ENCODE peak calls at places on chromosomes 1 and 21, in four cellular contexts. P is HCT116, C is GM12878, D is K562. R is an unnamed sample.
A peak's percentile ranks its signal among the peaks of the same experiment; 100 is the strongest.

GRCh38 chr1:110647254-110647891 is 27.4 kb downstream of the KCNA3 start:
- DNase-seq in P (no peak), C (no peak), D (no peak), R (no peak)

GRCh38 chr1:33455537-33456301 is 16.7 kb upstream of the ZSCAN20 start:
- DNase-seq in P (peak; percentile 80), C (no peak), D (peak; percentile 45), R (peak; percentile 48)

GRCh38 chr21:25862596-25862995 is 127.8 kb downstream of the GABPA start:
- DNase-seq in P (peak; percentile 18), C (no peak), D (peak; percentile 52), R (no peak)

GRCh38 chr1:3352084-3352951 is 102.1 kb upstream of the ARHGEF16 start:
- DNase-seq in P (no peak), C (no peak), D (no peak), R (no peak)

GRCh38 chr21:18053151-18053550 is 191.5 kb upstream of the CHODL start:
- DNase-seq in P (no peak), C (no peak), D (no peak), R (no peak)

GRCh38 chr1:207860531-207860930 is 50.4 kb downstream of the CD34 start:
- DNase-seq in P (no peak), C (no peak), D (no peak), R (no peak)

GRCh38 chr1:180152588-180152987 is 2.1 kb upstream of the QSOX1 start:
- DNase-seq in P (no peak), C (no peak), D (no peak), R (no peak)

GRCh38 chr1:221839794-221840395 is 98.0 kb upstream of the DUSP10 start:
- DNase-seq in P (peak; percentile 57), C (peak; percentile 94), D (no peak), R (no peak)

GRCh38 chr1:220742520-220742919 is 5.6 kb upstream of the MTARC2 start:
- DNase-seq in P (no peak), C (no peak), D (no peak), R (no peak)

GRCh38 chr1:93448983-93449805 is 1.3 kb downstream of the FNBP1L start:
- DNase-seq in P (no peak), C (no peak), D (no peak), R (peak; percentile 45)

GRCh38 chr1:31943546-31944184 is 5.5 kb upstream of the PTP4A2 start:
- DNase-seq in P (no peak), C (no peak), D (no peak), R (no peak)

GRCh38 chr1:149936992-149937705 is 470 bp upstream of the MTMR11 start:
- DNase-seq in P (peak; percentile 91), C (no peak), D (no peak), R (peak; percentile 61)

GRCh38 chr1:153728305-153729066 is 636 bp downstream of the INTS3 start:
- DNase-seq in P (no peak), C (no peak), D (peak; percentile 49), R (peak; percentile 30)

GRCh38 chr1:228217551-228218344 is 9.9 kb downstream of the OBSCN start:
- DNase-seq in P (no peak), C (no peak), D (peak; percentile 59), R (no peak)

GRCh38 chr1:162873671-162874666 is 13.0 kb upstream of the CCDC190 start:
- DNase-seq in P (no peak), C (no peak), D (no peak), R (peak; percentile 89)

GRCh38 chr1:153723687-153724086 is 4.2 kb upstream of the INTS3 start:
- DNase-seq in P (no peak), C (no peak), D (no peak), R (no peak)

GRCh38 chr1:94865369-94865768 is 45.2 kb downstream of the SLC44A3 start:
- DNase-seq in P (no peak), C (no peak), D (no peak), R (peak; percentile 57)

GRCh38 chr1:211736351-211736915 is 61.0 kb upstream of the NEK2 start:
- DNase-seq in P (no peak), C (no peak), D (no peak), R (no peak)

GRCh38 chr1:183711691-183712401 is 58.7 kb upstream of the APOBEC4 start:
- DNase-seq in P (no peak), C (no peak), D (no peak), R (no peak)

GRCh38 chr1:150283260-150283659 is 906 bp downstream of the CIART start:
- DNase-seq in P (no peak), C (no peak), D (no peak), R (no peak)

GRCh38 chr1:41545996-41546938 is 61.8 kb upstream of the EDN2 start:
- DNase-seq in P (no peak), C (no peak), D (no peak), R (no peak)

GRCh38 chr1:243598433-243598832 is 251.6 kb downstream of the AKT3 start:
- DNase-seq in P (no peak), C (no peak), D (no peak), R (no peak)
- TF ChIP-seq JUND in P (no peak), C (no peak), D (no peak), R (no peak)

GRCh38 chr1:202145325-202146140 is 996 bp upstream of the ARL8A start:
- DNase-seq in P (no peak), C (no peak), D (no peak), R (no peak)
- TF ChIP-seq JUND in P (no peak), C (no peak), D (no peak), R (no peak)

GRCh38 chr21:35824136-35824535 is 236.2 kb downstream of the SETD4 start:
- DNase-seq in P (no peak), C (no peak), D (no peak), R (no peak)
- TF ChIP-seq JUND in P (no peak), C (no peak), D (no peak), R (no peak)

GRCh38 chr1:233718057-233718456 is 104.2 kb downstream of the KCNK1 start:
- DNase-seq in P (no peak), C (no peak), D (no peak), R (no peak)

GRCh38 chr1:233722212-233722979 is 108.5 kb downstream of the KCNK1 start:
- DNase-seq in P (no peak), C (no peak), D (no peak), R (no peak)

GRCh38 chr1:233723387-233723786 is 109.5 kb downstream of the KCNK1 start:
- DNase-seq in P (no peak), C (no peak), D (no peak), R (no peak)

GRCh38 chr1:233719626-233720334 is 105.9 kb downstream of the KCNK1 start:
- DNase-seq in P (no peak), C (no peak), D (no peak), R (no peak)

DNA sequence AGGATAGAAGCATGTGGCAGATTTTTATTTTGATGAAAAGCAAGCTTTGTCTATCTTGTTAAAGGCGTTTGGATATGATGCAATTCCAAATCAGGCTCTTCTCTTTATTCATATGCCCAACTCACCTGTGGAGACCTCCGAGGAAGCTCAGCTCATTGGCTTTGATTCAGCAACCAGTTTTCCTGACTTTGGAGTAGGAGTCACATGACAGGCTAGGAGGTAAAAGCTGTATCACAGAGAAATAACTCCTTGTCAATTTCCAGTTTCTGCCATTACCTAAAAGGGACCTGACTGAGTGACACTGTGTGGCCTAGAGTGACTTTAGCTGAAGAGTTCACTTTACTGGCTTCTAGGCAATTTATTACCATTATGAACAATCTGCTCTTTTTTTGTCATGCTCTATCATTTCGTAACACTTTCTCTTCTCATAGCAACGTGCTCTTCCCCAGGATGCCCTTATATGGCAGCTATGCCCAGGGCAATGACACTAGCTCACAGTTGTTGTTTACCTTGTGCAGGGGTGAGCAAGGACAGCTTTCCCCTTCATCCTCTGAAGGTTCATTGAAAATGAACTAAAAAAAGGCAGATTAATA is 107.2 kb downstream of the KCNK1 start:
- DNase-seq in P (no peak), C (peak; percentile 11), D (no peak), R (no peak)
- TF ChIP-seq JUND in P (no peak), C (no peak), D (no peak), R (no peak)

GRCh38 chr21:46394819-46395152 is 63.9 kb upstream of the DIP2A start:
- DNase-seq in P (no peak), C (no peak), D (no peak), R (no peak)
- TF ChIP-seq JUND in P (no peak), C (no peak), D (no peak), R (no peak)